ENCODE peak calls at places on chromosomes 13 and 19, in eight cellular contexts. One of them, this sample, is unnamed.

GRCh38 chr13:113491418-113491883 is 940 bp upstream of the DCUN1D2 start:
- DNase-seq in MCF 10A: peak; percentile 36
- DNase-seq in omental fat pad: no peak
- DNase-seq in progenitor cell of endocrine pancreas: peak; percentile 25
- DNase-seq in WTC11: peak; percentile 34
- DNase-seq in Calu3: no peak
- DNase-seq in neural progenitor cell: peak; percentile 49
- DNase-seq in activated B cell treated with CpG ODN at 0.5 μM for 24 hours: no peak
- DNase-seq in this sample: no peak

GRCh38 chr13:62357887-62358645 is 942.4 kb upstream of the PCDH20 start:
- DNase-seq in MCF 10A: peak; percentile 74
- DNase-seq in omental fat pad: no peak
- DNase-seq in progenitor cell of endocrine pancreas: peak; percentile 24
- DNase-seq in WTC11: peak; percentile 64
- DNase-seq in Calu3: peak; percentile 11
- DNase-seq in neural progenitor cell: peak; percentile 88
- DNase-seq in activated B cell treated with CpG ODN at 0.5 μM for 24 hours: no peak
- DNase-seq in this sample: no peak

GRCh38 chr19:13129384-13129783 is 11.3 kb downstream of the NACC1 start:
- DNase-seq in MCF 10A: no peak
- DNase-seq in omental fat pad: no peak
- DNase-seq in progenitor cell of endocrine pancreas: no peak
- DNase-seq in WTC11: no peak
- DNase-seq in Calu3: no peak
- DNase-seq in neural progenitor cell: no peak
- DNase-seq in activated B cell treated with CpG ODN at 0.5 μM for 24 hours: no peak
- DNase-seq in this sample: no peak

GRCh38 chr13:20016649-20017364 is 58.3 kb downstream of the ZMYM2 start:
- DNase-seq in MCF 10A: no peak
- DNase-seq in omental fat pad: no peak
- DNase-seq in progenitor cell of endocrine pancreas: no peak
- DNase-seq in WTC11: no peak
- DNase-seq in Calu3: no peak
- DNase-seq in neural progenitor cell: no peak
- DNase-seq in activated B cell treated with CpG ODN at 0.5 μM for 24 hours: no peak
- DNase-seq in this sample: no peak

GRCh38 chr13:20702945-20703784 is at the start of gene IL17D:
- DNase-seq in MCF 10A: no peak
- DNase-seq in omental fat pad: no peak
- DNase-seq in progenitor cell of endocrine pancreas: peak; percentile 33
- DNase-seq in WTC11: peak; percentile 45
- DNase-seq in Calu3: peak; percentile 25
- DNase-seq in neural progenitor cell: peak; percentile 59
- DNase-seq in activated B cell treated with CpG ODN at 0.5 μM for 24 hours: peak; percentile 40
- DNase-seq in this sample: no peak

GRCh38 chr13:48110132-48110868 is 15.4 kb upstream of the MED4 start:
- DNase-seq in MCF 10A: no peak
- DNase-seq in omental fat pad: no peak
- DNase-seq in progenitor cell of endocrine pancreas: no peak
- DNase-seq in WTC11: no peak
- DNase-seq in Calu3: no peak
- DNase-seq in neural progenitor cell: no peak
- DNase-seq in activated B cell treated with CpG ODN at 0.5 μM for 24 hours: no peak
- DNase-seq in this sample: no peak

GRCh38 chr13:97946951-97947588 is 6.4 kb upstream of the IPO5 start:
- DNase-seq in MCF 10A: peak; percentile 88
- DNase-seq in omental fat pad: no peak
- DNase-seq in progenitor cell of endocrine pancreas: no peak
- DNase-seq in WTC11: no peak
- DNase-seq in Calu3: no peak
- DNase-seq in neural progenitor cell: no peak
- DNase-seq in activated B cell treated with CpG ODN at 0.5 μM for 24 hours: no peak
- DNase-seq in this sample: no peak

GRCh38 chr13:114027046-114027760 is 53.3 kb upstream of the C13orf46 start:
- DNase-seq in MCF 10A: no peak
- DNase-seq in omental fat pad: no peak
- DNase-seq in progenitor cell of endocrine pancreas: no peak
- DNase-seq in WTC11: no peak
- DNase-seq in Calu3: no peak
- DNase-seq in neural progenitor cell: no peak
- DNase-seq in activated B cell treated with CpG ODN at 0.5 μM for 24 hours: no peak
- DNase-seq in this sample: no peak

GRCh38 chr13:22561581-22561980 is 619.2 kb upstream of the SGCG start:
- DNase-seq in MCF 10A: no peak
- DNase-seq in omental fat pad: no peak
- DNase-seq in progenitor cell of endocrine pancreas: no peak
- DNase-seq in WTC11: no peak
- DNase-seq in Calu3: no peak
- DNase-seq in neural progenitor cell: no peak
- DNase-seq in activated B cell treated with CpG ODN at 0.5 μM for 24 hours: no peak
- DNase-seq in this sample: no peak

GRCh38 chr13:91278888-91279287 is 68.6 kb upstream of the MIR17HG start:
- DNase-seq in MCF 10A: no peak
- DNase-seq in omental fat pad: no peak
- DNase-seq in progenitor cell of endocrine pancreas: no peak
- DNase-seq in WTC11: no peak
- DNase-seq in Calu3: no peak
- DNase-seq in neural progenitor cell: no peak
- DNase-seq in activated B cell treated with CpG ODN at 0.5 μM for 24 hours: no peak
- DNase-seq in this sample: no peak

GRCh38 chr19:49113762-49114629 is at the start of gene LIN7B:
- DNase-seq in MCF 10A: peak; percentile 62
- DNase-seq in omental fat pad: no peak
- DNase-seq in progenitor cell of endocrine pancreas: peak; percentile 76
- DNase-seq in WTC11: peak; percentile 60
- DNase-seq in Calu3: peak; percentile 91
- DNase-seq in neural progenitor cell: peak; percentile 84
- DNase-seq in activated B cell treated with CpG ODN at 0.5 μM for 24 hours: peak; percentile 91
- DNase-seq in this sample: peak; percentile 85

GRCh38 chr13:105389373-105389772 is 1146.1 kb downstream of the EFNB2 start:
- DNase-seq in MCF 10A: no peak
- DNase-seq in omental fat pad: no peak
- DNase-seq in progenitor cell of endocrine pancreas: no peak
- DNase-seq in WTC11: no peak
- DNase-seq in Calu3: no peak
- DNase-seq in neural progenitor cell: no peak
- DNase-seq in activated B cell treated with CpG ODN at 0.5 μM for 24 hours: no peak
- DNase-seq in this sample: no peak

DNA sequence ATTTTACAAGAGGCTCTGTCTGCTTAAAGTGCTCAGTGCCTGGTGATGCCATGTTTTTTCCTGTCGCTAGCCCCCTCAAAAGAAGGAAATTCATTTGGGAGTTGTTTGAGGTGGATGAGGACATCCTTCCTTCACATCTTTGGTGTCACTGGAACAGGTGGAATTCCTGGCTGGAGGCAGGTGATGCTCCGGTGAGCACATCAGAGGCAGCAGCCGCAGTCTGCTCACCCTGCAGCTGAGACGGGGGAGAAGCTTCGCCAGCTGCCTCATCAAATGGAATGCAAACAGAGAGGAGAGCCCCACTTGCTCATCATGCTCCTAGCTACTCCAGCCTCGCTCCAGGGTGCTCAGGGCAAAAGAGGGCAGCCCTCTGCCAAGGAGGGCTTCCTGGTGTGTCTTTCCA is 74.1 kb upstream of the UBL3 start:
- DNase-seq in MCF 10A: peak; percentile 46
- DNase-seq in omental fat pad: no peak
- DNase-seq in progenitor cell of endocrine pancreas: no peak
- DNase-seq in WTC11: no peak
- DNase-seq in Calu3: no peak
- DNase-seq in neural progenitor cell: no peak
- DNase-seq in activated B cell treated with CpG ODN at 0.5 μM for 24 hours: no peak
- DNase-seq in this sample: no peak
- TF ChIP-seq CTCF in MCF 10A: no peak
- TF ChIP-seq CTCF in omental fat pad: no peak
- TF ChIP-seq CTCF in progenitor cell of endocrine pancreas: peak; percentile 0
- TF ChIP-seq CTCF in WTC11: no peak
- TF ChIP-seq CTCF in Calu3: no peak
- TF ChIP-seq CTCF in neural progenitor cell: no peak
- TF ChIP-seq CTCF in activated B cell treated with CpG ODN at 0.5 μM for 24 hours: no peak
- TF ChIP-seq CTCF in this sample: no peak

GRCh38 chr19:3463039-3463958 is 17.0 kb downstream of the SMIM24 start:
- DNase-seq in MCF 10A: no peak
- DNase-seq in omental fat pad: no peak
- DNase-seq in progenitor cell of endocrine pancreas: no peak
- DNase-seq in WTC11: no peak
- DNase-seq in Calu3: no peak
- DNase-seq in neural progenitor cell: peak; percentile 58
- DNase-seq in activated B cell treated with CpG ODN at 0.5 μM for 24 hours: no peak
- DNase-seq in this sample: no peak
- TF ChIP-seq CTCF in MCF 10A: no peak
- TF ChIP-seq CTCF in omental fat pad: no peak
- TF ChIP-seq CTCF in progenitor cell of endocrine pancreas: no peak
- TF ChIP-seq CTCF in WTC11: no peak
- TF ChIP-seq CTCF in Calu3: no peak
- TF ChIP-seq CTCF in neural progenitor cell: peak; percentile 40
- TF ChIP-seq CTCF in activated B cell treated with CpG ODN at 0.5 μM for 24 hours: no peak
- TF ChIP-seq CTCF in this sample: no peak

DNA sequence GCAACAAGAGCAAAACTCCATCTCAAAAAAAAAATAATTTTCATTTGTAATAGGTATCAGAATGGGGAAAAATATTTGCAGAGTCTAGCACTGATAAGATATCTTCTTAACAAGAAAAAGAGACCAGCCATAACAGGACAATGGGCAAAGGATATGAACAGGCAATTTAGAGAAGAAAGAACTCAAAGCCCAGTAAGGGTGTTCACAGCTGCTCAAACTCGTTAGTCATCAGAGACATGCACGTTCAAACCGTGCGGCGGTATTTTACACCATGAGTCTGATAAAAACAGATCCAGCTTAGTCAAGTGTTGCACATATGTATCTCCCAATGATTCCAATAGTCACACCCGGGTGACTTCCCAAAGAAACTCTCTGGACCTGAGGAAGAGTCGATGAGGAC is 13.7 kb upstream of the NCCRP1 start:
- DNase-seq in MCF 10A: no peak
- DNase-seq in omental fat pad: no peak
- DNase-seq in progenitor cell of endocrine pancreas: no peak
- DNase-seq in WTC11: no peak
- DNase-seq in Calu3: no peak
- DNase-seq in neural progenitor cell: no peak
- DNase-seq in activated B cell treated with CpG ODN at 0.5 μM for 24 hours: no peak
- DNase-seq in this sample: no peak
- TF ChIP-seq CTCF in MCF 10A: no peak
- TF ChIP-seq CTCF in omental fat pad: no peak
- TF ChIP-seq CTCF in progenitor cell of endocrine pancreas: no peak
- TF ChIP-seq CTCF in WTC11: no peak
- TF ChIP-seq CTCF in Calu3: no peak
- TF ChIP-seq CTCF in neural progenitor cell: no peak
- TF ChIP-seq CTCF in activated B cell treated with CpG ODN at 0.5 μM for 24 hours: no peak
- TF ChIP-seq CTCF in this sample: no peak

GRCh38 chr13:24528816-24529398 is 16.3 kb upstream of the PARP4 start:
- DNase-seq in MCF 10A: no peak
- DNase-seq in omental fat pad: no peak
- DNase-seq in progenitor cell of endocrine pancreas: no peak
- DNase-seq in WTC11: no peak
- DNase-seq in Calu3: no peak
- DNase-seq in neural progenitor cell: no peak
- DNase-seq in activated B cell treated with CpG ODN at 0.5 μM for 24 hours: no peak
- DNase-seq in this sample: no peak
- TF ChIP-seq CTCF in MCF 10A: no peak
- TF ChIP-seq CTCF in omental fat pad: no peak
- TF ChIP-seq CTCF in progenitor cell of endocrine pancreas: no peak
- TF ChIP-seq CTCF in WTC11: no peak
- TF ChIP-seq CTCF in Calu3: no peak
- TF ChIP-seq CTCF in neural progenitor cell: no peak
- TF ChIP-seq CTCF in activated B cell treated with CpG ODN at 0.5 μM for 24 hours: no peak
- TF ChIP-seq CTCF in this sample: no peak